ENCODE peak calls at places on chromosomes 6 and 20, in five cellular contexts. J is nephron progenitor cell; W is activated gamma-delta T cell; C is ACHN; Q is activated naive CD4-positive, alpha-beta T cell. X is an unnamed sample.

GRCh38 chr6:42696526-42697267 is 25.7 kb downstream of the PRPH2 start:
- DNase-seq in J (no peak), W (no peak), C (no peak), Q (no peak), X (no peak)

GRCh38 chr6:17962436-17963031 is 24.9 kb downstream of the KIF13A start:
- DNase-seq in J (no peak), W (no peak), C (no peak), Q (no peak), X (no peak)

GRCh38 chr6:90087103-90087833 is 193.0 kb downstream of the GJA10 start:
- DNase-seq in J (no peak), W (no peak), C (no peak), Q (no peak), X (no peak)

GRCh38 chr6:128918886-128919285 is 35.9 kb downstream of the LAMA2 start:
- DNase-seq in J (no peak), W (no peak), C (no peak), Q (no peak), X (no peak)

GRCh38 chr6:52725133-52725529 is 38.1 kb downstream of the GSTA2 start:
- DNase-seq in J (no peak), W (no peak), C (no peak), Q (no peak), X (no peak)

GRCh38 chr20:11136691-11137090 is 462.9 kb upstream of the JAG1 start:
- DNase-seq in J (no peak), W (no peak), C (no peak), Q (no peak), X (no peak)

GRCh38 chr20:51412991-51413471 is 129.5 kb downstream of the NFATC2 start:
- DNase-seq in J (no peak), W (no peak), C (no peak), Q (no peak), X (no peak)

GRCh38 chr6:43990627-43991619 is 136.3 kb downstream of the MRPL14 start:
- DNase-seq in J (no peak), W (no peak), C (peak), Q (no peak), X (no peak)

GRCh38 chr6:168418631-168419250 is 22.2 kb upstream of the SMOC2 start:
- DNase-seq in J (peak), W (no peak), C (no peak), Q (no peak), X (peak)

GRCh38 chr6:1402369-1402768 is 13.0 kb downstream of the FOXF2 start:
- DNase-seq in J (no peak), W (no peak), C (no peak), Q (no peak), X (no peak)

GRCh38 chr6:25122622-25123237 is 156.4 kb upstream of the CARMIL1 start:
- DNase-seq in J (no peak), W (no peak), C (no peak), Q (no peak), X (no peak)

GRCh38 chr6:31829633-31830492 is 2.3 kb downstream of the HSPA1B start:
- DNase-seq in J (no peak), W (no peak), C (peak), Q (no peak), X (no peak)

GRCh38 chr20:62489186-62489939 is 13.6 kb upstream of the GATA5 start:
- DNase-seq in J (no peak), W (no peak), C (peak), Q (no peak), X (no peak)

GRCh38 chr6:168815229-168815628 is 374.2 kb downstream of the SMOC2 start:
- DNase-seq in J (no peak), W (no peak), C (peak), Q (no peak), X (no peak)